ENCODE peak calls at places on chromosomes 7 and 10, in nine cellular contexts. One of them, this sample, is unnamed.

GRCh38 chr7:154577141-154577540 is 425.8 kb downstream of the PAXIP1 start:
- DNase-seq in GM23338: no peak
- DNase-seq in NCI-H524: no peak
- DNase-seq in posterior cingulate gyrus: no peak
- DNase-seq in NCI-H2029: no peak
- DNase-seq in endodermal cell: no peak
- DNase-seq in fibroblast of pulmonary artery: no peak
- DNase-seq in HT1080: no peak
- DNase-seq in H1: no peak
- DNase-seq in this sample: no peak

GRCh38 chr10:10902951-10903350 is 114.7 kb upstream of the CELF2 start:
- DNase-seq in HT1080: no peak
- DNase-seq in GM23338: no peak
- DNase-seq in NCI-H524: no peak
- DNase-seq in posterior cingulate gyrus: no peak
- DNase-seq in fibroblast of pulmonary artery: no peak
- DNase-seq in endodermal cell: no peak
- DNase-seq in NCI-H2029: no peak
- DNase-seq in H1: no peak
- DNase-seq in this sample: no peak

GRCh38 chr10:32049113-32049512 is 7.1 kb downstream of the KIF5B start:
- DNase-seq in HT1080: no peak
- DNase-seq in NCI-H524: no peak
- DNase-seq in NCI-H2029: no peak
- DNase-seq in GM23338: no peak
- DNase-seq in endodermal cell: no peak
- DNase-seq in H1: no peak
- DNase-seq in fibroblast of pulmonary artery: no peak
- DNase-seq in posterior cingulate gyrus: no peak
- DNase-seq in this sample: no peak

GRCh38 chr10:97228775-97229157 is 43.0 kb upstream of the SLIT1 start:
- DNase-seq in endodermal cell: no peak
- DNase-seq in GM23338: no peak
- DNase-seq in NCI-H524: no peak
- DNase-seq in posterior cingulate gyrus: no peak
- DNase-seq in NCI-H2029: no peak
- DNase-seq in H1: no peak
- DNase-seq in fibroblast of pulmonary artery: no peak
- DNase-seq in HT1080: no peak
- DNase-seq in this sample: no peak

GRCh38 chr7:116738378-116738777 is 66.4 kb downstream of the MET start:
- DNase-seq in fibroblast of pulmonary artery: no peak
- DNase-seq in NCI-H524: no peak
- DNase-seq in endodermal cell: no peak
- DNase-seq in HT1080: no peak
- DNase-seq in posterior cingulate gyrus: no peak
- DNase-seq in NCI-H2029: no peak
- DNase-seq in H1: no peak
- DNase-seq in GM23338: no peak
- DNase-seq in this sample: no peak

GRCh38 chr10:6748029-6748428 is 168.0 kb upstream of the PRKCQ start:
- DNase-seq in NCI-H2029: no peak
- DNase-seq in posterior cingulate gyrus: no peak
- DNase-seq in H1: no peak
- DNase-seq in HT1080: peak; percentile 17
- DNase-seq in endodermal cell: no peak
- DNase-seq in fibroblast of pulmonary artery: no peak
- DNase-seq in GM23338: no peak
- DNase-seq in NCI-H524: no peak
- DNase-seq in this sample: no peak

GRCh38 chr10:103854265-103854686 is 1.1 kb downstream of the SH3PXD2A start:
- DNase-seq in H1: peak; percentile 64
- DNase-seq in GM23338: peak; percentile 69
- DNase-seq in endodermal cell: peak; percentile 82
- DNase-seq in NCI-H2029: no peak
- DNase-seq in posterior cingulate gyrus: no peak
- DNase-seq in fibroblast of pulmonary artery: no peak
- DNase-seq in NCI-H524: no peak
- DNase-seq in HT1080: no peak
- DNase-seq in this sample: no peak

GRCh38 chr10:99711129-99711719 is 20.7 kb downstream of the COX15 start:
- DNase-seq in H1: no peak
- DNase-seq in GM23338: peak; percentile 66
- DNase-seq in NCI-H524: no peak
- DNase-seq in fibroblast of pulmonary artery: peak; percentile 81
- DNase-seq in posterior cingulate gyrus: no peak
- DNase-seq in NCI-H2029: no peak
- DNase-seq in HT1080: peak; percentile 62
- DNase-seq in endodermal cell: peak; percentile 58
- DNase-seq in this sample: peak; percentile 39

GRCh38 chr10:6838118-6838517 is 258.0 kb upstream of the PRKCQ start:
- DNase-seq in H1: no peak
- DNase-seq in GM23338: peak; percentile 44
- DNase-seq in NCI-H2029: no peak
- DNase-seq in fibroblast of pulmonary artery: no peak
- DNase-seq in endodermal cell: peak; percentile 59
- DNase-seq in NCI-H524: peak; percentile 3
- DNase-seq in posterior cingulate gyrus: no peak
- DNase-seq in HT1080: peak; percentile 18
- DNase-seq in this sample: no peak

GRCh38 chr7:73901823-73902597 is 41.1 kb downstream of the TMEM270 start:
- DNase-seq in endodermal cell: peak; percentile 80
- DNase-seq in posterior cingulate gyrus: no peak
- DNase-seq in NCI-H2029: no peak
- DNase-seq in fibroblast of pulmonary artery: no peak
- DNase-seq in H1: no peak
- DNase-seq in GM23338: peak; percentile 85
- DNase-seq in NCI-H524: no peak
- DNase-seq in HT1080: no peak
- DNase-seq in this sample: peak; percentile 30

GRCh38 chr10:126191192-126191591 is 197.1 kb downstream of the ADAM12 start:
- DNase-seq in fibroblast of pulmonary artery: no peak
- DNase-seq in HT1080: no peak
- DNase-seq in H1: no peak
- DNase-seq in NCI-H2029: no peak
- DNase-seq in GM23338: no peak
- DNase-seq in endodermal cell: no peak
- DNase-seq in posterior cingulate gyrus: no peak
- DNase-seq in NCI-H524: no peak
- DNase-seq in this sample: no peak

GRCh38 chr7:101542527-101543241 is 86.4 kb downstream of the MYL10 start:
- DNase-seq in NCI-H524: peak; percentile 41
- DNase-seq in HT1080: peak; percentile 28
- DNase-seq in posterior cingulate gyrus: peak; percentile 52
- DNase-seq in GM23338: peak; percentile 93
- DNase-seq in endodermal cell: peak; percentile 97
- DNase-seq in H1: peak; percentile 99
- DNase-seq in NCI-H2029: no peak
- DNase-seq in fibroblast of pulmonary artery: peak; percentile 49
- DNase-seq in this sample: peak; percentile 85

GRCh38 chr10:1669433-1669832 is 67.9 kb downstream of the ADARB2 start:
- DNase-seq in NCI-H524: no peak
- DNase-seq in NCI-H2029: no peak
- DNase-seq in fibroblast of pulmonary artery: no peak
- DNase-seq in GM23338: no peak
- DNase-seq in endodermal cell: no peak
- DNase-seq in H1: no peak
- DNase-seq in posterior cingulate gyrus: no peak
- DNase-seq in HT1080: no peak
- DNase-seq in this sample: no peak

This sample was measured in SK-N-SH.